ENCODE peak calls at places on chromosomes 12 and 14, in six cellular contexts. P is T-helper 2 cell, F is NCI-H345, Y is amniotic stem cell, E is GOT3, W is H7. J is an unnamed sample.

GRCh38 chr14:77040995-77041744 is 12.7 kb upstream of the IRF2BPL start:
- DNase-seq in E (no peak), W (no peak), P (peak; percentile 41), Y (no peak), F (no peak), J (no peak)

GRCh38 chr12:11968516-11968915 is 102.2 kb upstream of the BCL2L14 start:
- DNase-seq in E (no peak), Y (no peak), P (no peak), W (no peak), F (no peak), J (no peak)

GRCh38 chr12:106493531-106493930 is 89.3 kb upstream of the RFX4 start:
- DNase-seq in W (no peak), P (no peak), E (no peak), F (peak; percentile 84), Y (no peak), J (no peak)

GRCh38 chr12:128091101-128091795 is 175.7 kb upstream of the TMEM132C start:
- DNase-seq in E (no peak), Y (no peak), W (no peak), F (no peak), P (no peak), J (no peak)

GRCh38 chr12:49019435-49020317 is 1.1 kb upstream of the PRKAG1 start:
- DNase-seq in P (no peak), F (no peak), W (peak; percentile 91), Y (no peak), E (no peak), J (peak; percentile 67)

GRCh38 chr12:79426121-79426520 is 264.6 kb downstream of the PAWR start:
- DNase-seq in Y (no peak), P (no peak), F (no peak), W (no peak), E (no peak), J (no peak)

GRCh38 chr12:51898937-51899336 is 8.4 kb upstream of the ACVRL1 start:
- DNase-seq in W (peak; percentile 18), F (no peak), E (no peak), Y (no peak), P (no peak), J (no peak)

GRCh38 chr14:102323102-102323501 is 3.6 kb downstream of the ZNF839 start:
- DNase-seq in W (peak; percentile 78), E (no peak), Y (peak; percentile 42), P (no peak), F (peak; percentile 40), J (peak; percentile 80)

GRCh38 chr12:82688619-82689018 is 1.9 kb downstream of the TMTC2 start:
- DNase-seq in F (peak; percentile 59), W (no peak), Y (no peak), P (no peak), E (no peak), J (no peak)

GRCh38 chr12:27627123-27627835 is 69.0 kb upstream of the REP15 start:
- DNase-seq in E (no peak), W (no peak), P (no peak), F (no peak), Y (peak; percentile 31), J (no peak)

GRCh38 chr14:68863610-68864300 is 70.9 kb upstream of the ZFP36L1 start:
- DNase-seq in P (no peak), Y (no peak), E (no peak), W (no peak), F (no peak), J (no peak)

GRCh38 chr12:96438330-96438729 is 38.1 kb upstream of the CDK17 start:
- DNase-seq in Y (no peak), P (no peak), E (no peak), W (no peak), F (no peak), J (no peak)

GRCh38 chr14:96086032-96086431 is 46.9 kb downstream of the C14orf132 start:
- DNase-seq in P (no peak), E (no peak), Y (peak; percentile 12), W (no peak), F (no peak), J (no peak)

GRCh38 chr12:65204886-65205525 is 35.6 kb downstream of the LEMD3 start:
- DNase-seq in P (no peak), Y (no peak), W (no peak), E (no peak), F (no peak), J (no peak)

GRCh38 chr12:67391656-67392055 is 122.5 kb downstream of the CAND1 start:
- DNase-seq in P (no peak), W (no peak), F (no peak), Y (no peak), E (no peak), J (no peak)

GRCh38 chr12:117052386-117053049 is 46.7 kb downstream of the TESC start:
- DNase-seq in P (no peak), E (no peak), F (no peak), W (peak; percentile 89), Y (no peak), J (no peak)

GRCh38 chr12:79300199-79300568 is 390.6 kb downstream of the PAWR start:
- DNase-seq in E (no peak), Y (no peak), W (no peak), P (no peak), F (no peak), J (no peak)

GRCh38 chr12:50764116-50764860 is 387 bp downstream of the ATF1 start:
- DNase-seq in E (no peak), P (peak; percentile 76), W (peak; percentile 91), Y (no peak), F (peak; percentile 66), J (peak; percentile 82)

GRCh38 chr14:103626150-103626850 is 2.7 kb upstream of the KLC1 start:
- DNase-seq in Y (no peak), F (no peak), E (no peak), P (no peak), W (no peak), J (no peak)

GRCh38 chr14:36429692-36430091 is 90.3 kb downstream of the NKX2-1 start:
- DNase-seq in F (no peak), E (no peak), W (no peak), Y (no peak), P (no peak), J (no peak)

GRCh38 chr12:46524778-46525177 is 152.2 kb upstream of the SLC38A2 start:
- DNase-seq in E (no peak), Y (no peak), W (no peak), P (no peak), F (no peak), J (peak; percentile 80)

GRCh38 chr12:45667761-45668160 is 61.7 kb upstream of the ARID2 start:
- DNase-seq in P (no peak), F (no peak), Y (no peak), E (no peak), W (no peak), J (no peak)

GRCh38 chr12:91072931-91073330 is 15.1 kb upstream of the KERA start:
- DNase-seq in W (no peak), P (no peak), Y (no peak), F (no peak), E (no peak), J (no peak)

GRCh38 chr12:6489449-6489848 is 3.6 kb downstream of the MRPL51 start:
- DNase-seq in E (no peak), P (no peak), Y (no peak), W (no peak), F (no peak), J (no peak)

GRCh38 chr14:87873741-87874140 is 119.2 kb downstream of the GALC start:
- DNase-seq in P (no peak), Y (no peak), W (no peak), F (no peak), E (no peak), J (no peak)

J was measured in suprapubic skin.